ENCODE peak calls at places on chromosomes 13 and 19, in nine cellular contexts. One of them, this sample, is unnamed.

GRCh38 chr13:69565334-69565733 is 542.3 kb upstream of the ATXN8OS start:
- DNase-seq in stimulated activated naive CD8-positive, alpha-beta T cell treated with anti-CD3 and anti-CD28 coated beads, Interleukin-15, Interleukin-2, amounts not matched to agents 100 U/mL and 50 U/mL, for 24 hours: peak
- DNase-seq in GM03348: no peak
- DNase-seq in fibroblast of the aortic adventitia: no peak
- DNase-seq in activated T-cell treated with anti-CD3 and anti-CD28 coated beads, Interleukin-2, amount 50 U/mL, for 72 hours: no peak
- DNase-seq in activated CD8-positive, alpha-beta memory T cell treated with anti-CD3 and anti-CD28 coated beads, Interleukin-2, amount 50 U/mL, for 4 hours: no peak
- DNase-seq in stimulated activated CD4-positive, alpha-beta T cell treated with anti-CD3 and anti-CD28 coated beads, TNF-alpha, amount 100 ng/mL, for 48 hours: no peak
- DNase-seq in left ventricle myocardium inferior: no peak
- DNase-seq in foreskin fibroblast: no peak
- DNase-seq in this sample: no peak

GRCh38 chr19:48645652-48646191 is at the start of gene CA11:
- DNase-seq in stimulated activated naive CD8-positive, alpha-beta T cell treated with anti-CD3 and anti-CD28 coated beads, Interleukin-15, Interleukin-2, amounts not matched to agents 100 U/mL and 50 U/mL, for 24 hours: no peak
- DNase-seq in GM03348: no peak
- DNase-seq in fibroblast of the aortic adventitia: no peak
- DNase-seq in activated T-cell treated with anti-CD3 and anti-CD28 coated beads, Interleukin-2, amount 50 U/mL, for 72 hours: no peak
- DNase-seq in activated CD8-positive, alpha-beta memory T cell treated with anti-CD3 and anti-CD28 coated beads, Interleukin-2, amount 50 U/mL, for 4 hours: no peak
- DNase-seq in stimulated activated CD4-positive, alpha-beta T cell treated with anti-CD3 and anti-CD28 coated beads, TNF-alpha, amount 100 ng/mL, for 48 hours: no peak
- DNase-seq in left ventricle myocardium inferior: no peak
- DNase-seq in foreskin fibroblast: peak
- DNase-seq in this sample: no peak

GRCh38 chr19:52527954-52528326 is 472 bp downstream of the ZNF808 start:
- DNase-seq in stimulated activated naive CD8-positive, alpha-beta T cell treated with anti-CD3 and anti-CD28 coated beads, Interleukin-15, Interleukin-2, amounts not matched to agents 100 U/mL and 50 U/mL, for 24 hours: peak
- DNase-seq in GM03348: peak
- DNase-seq in fibroblast of the aortic adventitia: no peak
- DNase-seq in activated T-cell treated with anti-CD3 and anti-CD28 coated beads, Interleukin-2, amount 50 U/mL, for 72 hours: peak
- DNase-seq in activated CD8-positive, alpha-beta memory T cell treated with anti-CD3 and anti-CD28 coated beads, Interleukin-2, amount 50 U/mL, for 4 hours: peak
- DNase-seq in stimulated activated CD4-positive, alpha-beta T cell treated with anti-CD3 and anti-CD28 coated beads, TNF-alpha, amount 100 ng/mL, for 48 hours: no peak
- DNase-seq in left ventricle myocardium inferior: no peak
- DNase-seq in foreskin fibroblast: peak
- DNase-seq in this sample: no peak

GRCh38 chr19:46776927-46777911 is 11.2 kb downstream of the SLC1A5 start:
- DNase-seq in stimulated activated naive CD8-positive, alpha-beta T cell treated with anti-CD3 and anti-CD28 coated beads, Interleukin-15, Interleukin-2, amounts not matched to agents 100 U/mL and 50 U/mL, for 24 hours: peak
- DNase-seq in GM03348: peak
- DNase-seq in fibroblast of the aortic adventitia: no peak
- DNase-seq in activated T-cell treated with anti-CD3 and anti-CD28 coated beads, Interleukin-2, amount 50 U/mL, for 72 hours: no peak
- DNase-seq in activated CD8-positive, alpha-beta memory T cell treated with anti-CD3 and anti-CD28 coated beads, Interleukin-2, amount 50 U/mL, for 4 hours: no peak
- DNase-seq in stimulated activated CD4-positive, alpha-beta T cell treated with anti-CD3 and anti-CD28 coated beads, TNF-alpha, amount 100 ng/mL, for 48 hours: no peak
- DNase-seq in left ventricle myocardium inferior: no peak
- DNase-seq in foreskin fibroblast: no peak
- DNase-seq in this sample: no peak

GRCh38 chr19:38731654-38732301 is 12.5 kb downstream of the CAPN12 start:
- DNase-seq in stimulated activated naive CD8-positive, alpha-beta T cell treated with anti-CD3 and anti-CD28 coated beads, Interleukin-15, Interleukin-2, amounts not matched to agents 100 U/mL and 50 U/mL, for 24 hours: no peak
- DNase-seq in GM03348: no peak
- DNase-seq in fibroblast of the aortic adventitia: no peak
- DNase-seq in activated T-cell treated with anti-CD3 and anti-CD28 coated beads, Interleukin-2, amount 50 U/mL, for 72 hours: no peak
- DNase-seq in activated CD8-positive, alpha-beta memory T cell treated with anti-CD3 and anti-CD28 coated beads, Interleukin-2, amount 50 U/mL, for 4 hours: no peak
- DNase-seq in stimulated activated CD4-positive, alpha-beta T cell treated with anti-CD3 and anti-CD28 coated beads, TNF-alpha, amount 100 ng/mL, for 48 hours: no peak
- DNase-seq in left ventricle myocardium inferior: no peak
- DNase-seq in foreskin fibroblast: no peak
- DNase-seq in this sample: no peak

GRCh38 chr19:13627531-13627930 is 121.3 kb upstream of the CACNA1A start:
- DNase-seq in stimulated activated naive CD8-positive, alpha-beta T cell treated with anti-CD3 and anti-CD28 coated beads, Interleukin-15, Interleukin-2, amounts not matched to agents 100 U/mL and 50 U/mL, for 24 hours: no peak
- DNase-seq in GM03348: no peak
- DNase-seq in fibroblast of the aortic adventitia: no peak
- DNase-seq in activated T-cell treated with anti-CD3 and anti-CD28 coated beads, Interleukin-2, amount 50 U/mL, for 72 hours: no peak
- DNase-seq in activated CD8-positive, alpha-beta memory T cell treated with anti-CD3 and anti-CD28 coated beads, Interleukin-2, amount 50 U/mL, for 4 hours: no peak
- DNase-seq in stimulated activated CD4-positive, alpha-beta T cell treated with anti-CD3 and anti-CD28 coated beads, TNF-alpha, amount 100 ng/mL, for 48 hours: no peak
- DNase-seq in left ventricle myocardium inferior: no peak
- DNase-seq in foreskin fibroblast: no peak
- DNase-seq in this sample: no peak

GRCh38 chr19:30336290-30336689 is 35.9 kb upstream of the ZNF536 start:
- DNase-seq in stimulated activated naive CD8-positive, alpha-beta T cell treated with anti-CD3 and anti-CD28 coated beads, Interleukin-15, Interleukin-2, amounts not matched to agents 100 U/mL and 50 U/mL, for 24 hours: no peak
- DNase-seq in GM03348: no peak
- DNase-seq in fibroblast of the aortic adventitia: no peak
- DNase-seq in activated T-cell treated with anti-CD3 and anti-CD28 coated beads, Interleukin-2, amount 50 U/mL, for 72 hours: no peak
- DNase-seq in activated CD8-positive, alpha-beta memory T cell treated with anti-CD3 and anti-CD28 coated beads, Interleukin-2, amount 50 U/mL, for 4 hours: no peak
- DNase-seq in stimulated activated CD4-positive, alpha-beta T cell treated with anti-CD3 and anti-CD28 coated beads, TNF-alpha, amount 100 ng/mL, for 48 hours: no peak
- DNase-seq in left ventricle myocardium inferior: no peak
- DNase-seq in foreskin fibroblast: no peak
- DNase-seq in this sample: no peak

GRCh38 chr13:91318886-91319285 is 28.6 kb upstream of the MIR17HG start:
- DNase-seq in stimulated activated naive CD8-positive, alpha-beta T cell treated with anti-CD3 and anti-CD28 coated beads, Interleukin-15, Interleukin-2, amounts not matched to agents 100 U/mL and 50 U/mL, for 24 hours: no peak
- DNase-seq in GM03348: no peak
- DNase-seq in fibroblast of the aortic adventitia: no peak
- DNase-seq in activated T-cell treated with anti-CD3 and anti-CD28 coated beads, Interleukin-2, amount 50 U/mL, for 72 hours: no peak
- DNase-seq in activated CD8-positive, alpha-beta memory T cell treated with anti-CD3 and anti-CD28 coated beads, Interleukin-2, amount 50 U/mL, for 4 hours: no peak
- DNase-seq in stimulated activated CD4-positive, alpha-beta T cell treated with anti-CD3 and anti-CD28 coated beads, TNF-alpha, amount 100 ng/mL, for 48 hours: no peak
- DNase-seq in left ventricle myocardium inferior: no peak
- DNase-seq in foreskin fibroblast: no peak
- DNase-seq in this sample: no peak

GRCh38 chr19:5953034-5953589 is 24.8 kb downstream of the RANBP3 start:
- DNase-seq in stimulated activated naive CD8-positive, alpha-beta T cell treated with anti-CD3 and anti-CD28 coated beads, Interleukin-15, Interleukin-2, amounts not matched to agents 100 U/mL and 50 U/mL, for 24 hours: no peak
- DNase-seq in GM03348: no peak
- DNase-seq in fibroblast of the aortic adventitia: no peak
- DNase-seq in activated T-cell treated with anti-CD3 and anti-CD28 coated beads, Interleukin-2, amount 50 U/mL, for 72 hours: peak
- DNase-seq in activated CD8-positive, alpha-beta memory T cell treated with anti-CD3 and anti-CD28 coated beads, Interleukin-2, amount 50 U/mL, for 4 hours: no peak
- DNase-seq in stimulated activated CD4-positive, alpha-beta T cell treated with anti-CD3 and anti-CD28 coated beads, TNF-alpha, amount 100 ng/mL, for 48 hours: no peak
- DNase-seq in left ventricle myocardium inferior: no peak
- DNase-seq in foreskin fibroblast: no peak
- DNase-seq in this sample: peak

GRCh38 chr13:41782086-41782485 is 178.8 kb downstream of the VWA8 start:
- DNase-seq in stimulated activated naive CD8-positive, alpha-beta T cell treated with anti-CD3 and anti-CD28 coated beads, Interleukin-15, Interleukin-2, amounts not matched to agents 100 U/mL and 50 U/mL, for 24 hours: no peak
- DNase-seq in GM03348: no peak
- DNase-seq in fibroblast of the aortic adventitia: no peak
- DNase-seq in activated T-cell treated with anti-CD3 and anti-CD28 coated beads, Interleukin-2, amount 50 U/mL, for 72 hours: no peak
- DNase-seq in activated CD8-positive, alpha-beta memory T cell treated with anti-CD3 and anti-CD28 coated beads, Interleukin-2, amount 50 U/mL, for 4 hours: no peak
- DNase-seq in stimulated activated CD4-positive, alpha-beta T cell treated with anti-CD3 and anti-CD28 coated beads, TNF-alpha, amount 100 ng/mL, for 48 hours: no peak
- DNase-seq in left ventricle myocardium inferior: no peak
- DNase-seq in foreskin fibroblast: no peak
- DNase-seq in this sample: no peak

GRCh38 chr13:19960673-19961015 is 2.1 kb downstream of the ZMYM2 start:
- DNase-seq in stimulated activated naive CD8-positive, alpha-beta T cell treated with anti-CD3 and anti-CD28 coated beads, Interleukin-15, Interleukin-2, amounts not matched to agents 100 U/mL and 50 U/mL, for 24 hours: no peak
- DNase-seq in GM03348: no peak
- DNase-seq in fibroblast of the aortic adventitia: no peak
- DNase-seq in activated T-cell treated with anti-CD3 and anti-CD28 coated beads, Interleukin-2, amount 50 U/mL, for 72 hours: peak
- DNase-seq in activated CD8-positive, alpha-beta memory T cell treated with anti-CD3 and anti-CD28 coated beads, Interleukin-2, amount 50 U/mL, for 4 hours: no peak
- DNase-seq in stimulated activated CD4-positive, alpha-beta T cell treated with anti-CD3 and anti-CD28 coated beads, TNF-alpha, amount 100 ng/mL, for 48 hours: no peak
- DNase-seq in left ventricle myocardium inferior: no peak
- DNase-seq in foreskin fibroblast: no peak
- DNase-seq in this sample: no peak

GRCh38 chr19:1112254-1113208 is 8.7 kb downstream of the GPX4 start:
- DNase-seq in stimulated activated naive CD8-positive, alpha-beta T cell treated with anti-CD3 and anti-CD28 coated beads, Interleukin-15, Interleukin-2, amounts not matched to agents 100 U/mL and 50 U/mL, for 24 hours: peak
- DNase-seq in GM03348: no peak
- DNase-seq in fibroblast of the aortic adventitia: no peak
- DNase-seq in activated T-cell treated with anti-CD3 and anti-CD28 coated beads, Interleukin-2, amount 50 U/mL, for 72 hours: no peak
- DNase-seq in activated CD8-positive, alpha-beta memory T cell treated with anti-CD3 and anti-CD28 coated beads, Interleukin-2, amount 50 U/mL, for 4 hours: no peak
- DNase-seq in stimulated activated CD4-positive, alpha-beta T cell treated with anti-CD3 and anti-CD28 coated beads, TNF-alpha, amount 100 ng/mL, for 48 hours: no peak
- DNase-seq in left ventricle myocardium inferior: no peak
- DNase-seq in foreskin fibroblast: no peak
- DNase-seq in this sample: no peak

GRCh38 chr19:20357921-20358320 is 190.9 kb downstream of the ZNF486 start:
- DNase-seq in stimulated activated naive CD8-positive, alpha-beta T cell treated with anti-CD3 and anti-CD28 coated beads, Interleukin-15, Interleukin-2, amounts not matched to agents 100 U/mL and 50 U/mL, for 24 hours: no peak
- DNase-seq in GM03348: no peak
- DNase-seq in fibroblast of the aortic adventitia: no peak
- DNase-seq in activated T-cell treated with anti-CD3 and anti-CD28 coated beads, Interleukin-2, amount 50 U/mL, for 72 hours: no peak
- DNase-seq in activated CD8-positive, alpha-beta memory T cell treated with anti-CD3 and anti-CD28 coated beads, Interleukin-2, amount 50 U/mL, for 4 hours: no peak
- DNase-seq in stimulated activated CD4-positive, alpha-beta T cell treated with anti-CD3 and anti-CD28 coated beads, TNF-alpha, amount 100 ng/mL, for 48 hours: no peak
- DNase-seq in left ventricle myocardium inferior: no peak
- DNase-seq in foreskin fibroblast: no peak
- DNase-seq in this sample: no peak

GRCh38 chr19:18161691-18162039 is 8.7 kb downstream of the PIK3R2 start:
- DNase-seq in stimulated activated naive CD8-positive, alpha-beta T cell treated with anti-CD3 and anti-CD28 coated beads, Interleukin-15, Interleukin-2, amounts not matched to agents 100 U/mL and 50 U/mL, for 24 hours: no peak
- DNase-seq in GM03348: no peak
- DNase-seq in fibroblast of the aortic adventitia: no peak
- DNase-seq in activated T-cell treated with anti-CD3 and anti-CD28 coated beads, Interleukin-2, amount 50 U/mL, for 72 hours: no peak
- DNase-seq in activated CD8-positive, alpha-beta memory T cell treated with anti-CD3 and anti-CD28 coated beads, Interleukin-2, amount 50 U/mL, for 4 hours: no peak
- DNase-seq in stimulated activated CD4-positive, alpha-beta T cell treated with anti-CD3 and anti-CD28 coated beads, TNF-alpha, amount 100 ng/mL, for 48 hours: no peak
- DNase-seq in left ventricle myocardium inferior: no peak
- DNase-seq in foreskin fibroblast: no peak
- DNase-seq in this sample: no peak

GRCh38 chr13:96090240-96091101 is 564 bp downstream of the HS6ST3 start:
- DNase-seq in stimulated activated naive CD8-positive, alpha-beta T cell treated with anti-CD3 and anti-CD28 coated beads, Interleukin-15, Interleukin-2, amounts not matched to agents 100 U/mL and 50 U/mL, for 24 hours: peak
- DNase-seq in GM03348: peak
- DNase-seq in fibroblast of the aortic adventitia: no peak
- DNase-seq in activated T-cell treated with anti-CD3 and anti-CD28 coated beads, Interleukin-2, amount 50 U/mL, for 72 hours: no peak
- DNase-seq in activated CD8-positive, alpha-beta memory T cell treated with anti-CD3 and anti-CD28 coated beads, Interleukin-2, amount 50 U/mL, for 4 hours: no peak
- DNase-seq in stimulated activated CD4-positive, alpha-beta T cell treated with anti-CD3 and anti-CD28 coated beads, TNF-alpha, amount 100 ng/mL, for 48 hours: no peak
- DNase-seq in left ventricle myocardium inferior: peak
- DNase-seq in foreskin fibroblast: peak
- DNase-seq in this sample: peak

GRCh38 chr19:49212302-49212701 is 54.7 kb downstream of the TRPM4 start:
- DNase-seq in stimulated activated naive CD8-positive, alpha-beta T cell treated with anti-CD3 and anti-CD28 coated beads, Interleukin-15, Interleukin-2, amounts not matched to agents 100 U/mL and 50 U/mL, for 24 hours: no peak
- DNase-seq in GM03348: no peak
- DNase-seq in fibroblast of the aortic adventitia: peak
- DNase-seq in activated T-cell treated with anti-CD3 and anti-CD28 coated beads, Interleukin-2, amount 50 U/mL, for 72 hours: no peak
- DNase-seq in activated CD8-positive, alpha-beta memory T cell treated with anti-CD3 and anti-CD28 coated beads, Interleukin-2, amount 50 U/mL, for 4 hours: no peak
- DNase-seq in stimulated activated CD4-positive, alpha-beta T cell treated with anti-CD3 and anti-CD28 coated beads, TNF-alpha, amount 100 ng/mL, for 48 hours: no peak
- DNase-seq in left ventricle myocardium inferior: no peak
- DNase-seq in foreskin fibroblast: peak
- DNase-seq in this sample: peak

GRCh38 chr19:371501-372160 is 27.0 kb upstream of the MIER2 start:
- DNase-seq in stimulated activated naive CD8-positive, alpha-beta T cell treated with anti-CD3 and anti-CD28 coated beads, Interleukin-15, Interleukin-2, amounts not matched to agents 100 U/mL and 50 U/mL, for 24 hours: no peak
- DNase-seq in GM03348: no peak
- DNase-seq in fibroblast of the aortic adventitia: no peak
- DNase-seq in activated T-cell treated with anti-CD3 and anti-CD28 coated beads, Interleukin-2, amount 50 U/mL, for 72 hours: no peak
- DNase-seq in activated CD8-positive, alpha-beta memory T cell treated with anti-CD3 and anti-CD28 coated beads, Interleukin-2, amount 50 U/mL, for 4 hours: no peak
- DNase-seq in stimulated activated CD4-positive, alpha-beta T cell treated with anti-CD3 and anti-CD28 coated beads, TNF-alpha, amount 100 ng/mL, for 48 hours: no peak
- DNase-seq in left ventricle myocardium inferior: no peak
- DNase-seq in foreskin fibroblast: peak
- DNase-seq in this sample: no peak

GRCh38 chr13:23859455-23859854 is 29.7 kb downstream of the MIPEP start:
- DNase-seq in stimulated activated naive CD8-positive, alpha-beta T cell treated with anti-CD3 and anti-CD28 coated beads, Interleukin-15, Interleukin-2, amounts not matched to agents 100 U/mL and 50 U/mL, for 24 hours: no peak
- DNase-seq in GM03348: no peak
- DNase-seq in fibroblast of the aortic adventitia: no peak
- DNase-seq in activated T-cell treated with anti-CD3 and anti-CD28 coated beads, Interleukin-2, amount 50 U/mL, for 72 hours: no peak
- DNase-seq in activated CD8-positive, alpha-beta memory T cell treated with anti-CD3 and anti-CD28 coated beads, Interleukin-2, amount 50 U/mL, for 4 hours: no peak
- DNase-seq in stimulated activated CD4-positive, alpha-beta T cell treated with anti-CD3 and anti-CD28 coated beads, TNF-alpha, amount 100 ng/mL, for 48 hours: no peak
- DNase-seq in left ventricle myocardium inferior: no peak
- DNase-seq in foreskin fibroblast: no peak
- DNase-seq in this sample: no peak

GRCh38 chr19:29535984-29536508 is 10.3 kb downstream of the VSTM2B start:
- DNase-seq in stimulated activated naive CD8-positive, alpha-beta T cell treated with anti-CD3 and anti-CD28 coated beads, Interleukin-15, Interleukin-2, amounts not matched to agents 100 U/mL and 50 U/mL, for 24 hours: no peak
- DNase-seq in GM03348: no peak
- DNase-seq in fibroblast of the aortic adventitia: no peak
- DNase-seq in activated T-cell treated with anti-CD3 and anti-CD28 coated beads, Interleukin-2, amount 50 U/mL, for 72 hours: no peak
- DNase-seq in activated CD8-positive, alpha-beta memory T cell treated with anti-CD3 and anti-CD28 coated beads, Interleukin-2, amount 50 U/mL, for 4 hours: no peak
- DNase-seq in stimulated activated CD4-positive, alpha-beta T cell treated with anti-CD3 and anti-CD28 coated beads, TNF-alpha, amount 100 ng/mL, for 48 hours: no peak
- DNase-seq in left ventricle myocardium inferior: no peak
- DNase-seq in foreskin fibroblast: no peak
- DNase-seq in this sample: no peak

GRCh38 chr19:18023596-18024212 is 15.7 kb downstream of the ARRDC2 start:
- DNase-seq in stimulated activated naive CD8-positive, alpha-beta T cell treated with anti-CD3 and anti-CD28 coated beads, Interleukin-15, Interleukin-2, amounts not matched to agents 100 U/mL and 50 U/mL, for 24 hours: peak
- DNase-seq in GM03348: no peak
- DNase-seq in fibroblast of the aortic adventitia: no peak
- DNase-seq in activated T-cell treated with anti-CD3 and anti-CD28 coated beads, Interleukin-2, amount 50 U/mL, for 72 hours: peak
- DNase-seq in activated CD8-positive, alpha-beta memory T cell treated with anti-CD3 and anti-CD28 coated beads, Interleukin-2, amount 50 U/mL, for 4 hours: peak
- DNase-seq in stimulated activated CD4-positive, alpha-beta T cell treated with anti-CD3 and anti-CD28 coated beads, TNF-alpha, amount 100 ng/mL, for 48 hours: no peak
- DNase-seq in left ventricle myocardium inferior: peak
- DNase-seq in foreskin fibroblast: no peak
- DNase-seq in this sample: peak

GRCh38 chr19:19385900-19386339 is 19.6 kb upstream of the GATAD2A start:
- DNase-seq in stimulated activated naive CD8-positive, alpha-beta T cell treated with anti-CD3 and anti-CD28 coated beads, Interleukin-15, Interleukin-2, amounts not matched to agents 100 U/mL and 50 U/mL, for 24 hours: peak
- DNase-seq in GM03348: no peak
- DNase-seq in fibroblast of the aortic adventitia: no peak
- DNase-seq in activated T-cell treated with anti-CD3 and anti-CD28 coated beads, Interleukin-2, amount 50 U/mL, for 72 hours: peak
- DNase-seq in activated CD8-positive, alpha-beta memory T cell treated with anti-CD3 and anti-CD28 coated beads, Interleukin-2, amount 50 U/mL, for 4 hours: peak
- DNase-seq in stimulated activated CD4-positive, alpha-beta T cell treated with anti-CD3 and anti-CD28 coated beads, TNF-alpha, amount 100 ng/mL, for 48 hours: peak
- DNase-seq in left ventricle myocardium inferior: no peak
- DNase-seq in foreskin fibroblast: no peak
- DNase-seq in this sample: no peak

GRCh38 chr13:50990050-50990449 is 80.5 kb downstream of the RNASEH2B start:
- DNase-seq in stimulated activated naive CD8-positive, alpha-beta T cell treated with anti-CD3 and anti-CD28 coated beads, Interleukin-15, Interleukin-2, amounts not matched to agents 100 U/mL and 50 U/mL, for 24 hours: no peak
- DNase-seq in GM03348: no peak
- DNase-seq in fibroblast of the aortic adventitia: no peak
- DNase-seq in activated T-cell treated with anti-CD3 and anti-CD28 coated beads, Interleukin-2, amount 50 U/mL, for 72 hours: no peak
- DNase-seq in activated CD8-positive, alpha-beta memory T cell treated with anti-CD3 and anti-CD28 coated beads, Interleukin-2, amount 50 U/mL, for 4 hours: no peak
- DNase-seq in stimulated activated CD4-positive, alpha-beta T cell treated with anti-CD3 and anti-CD28 coated beads, TNF-alpha, amount 100 ng/mL, for 48 hours: no peak
- DNase-seq in left ventricle myocardium inferior: no peak
- DNase-seq in foreskin fibroblast: no peak
- DNase-seq in this sample: no peak

GRCh38 chr19:12786149-12786870 is 5.0 kb upstream of the JUNB start:
- DNase-seq in stimulated activated naive CD8-positive, alpha-beta T cell treated with anti-CD3 and anti-CD28 coated beads, Interleukin-15, Interleukin-2, amounts not matched to agents 100 U/mL and 50 U/mL, for 24 hours: peak
- DNase-seq in GM03348: no peak
- DNase-seq in fibroblast of the aortic adventitia: no peak
- DNase-seq in activated T-cell treated with anti-CD3 and anti-CD28 coated beads, Interleukin-2, amount 50 U/mL, for 72 hours: no peak
- DNase-seq in activated CD8-positive, alpha-beta memory T cell treated with anti-CD3 and anti-CD28 coated beads, Interleukin-2, amount 50 U/mL, for 4 hours: no peak
- DNase-seq in stimulated activated CD4-positive, alpha-beta T cell treated with anti-CD3 and anti-CD28 coated beads, TNF-alpha, amount 100 ng/mL, for 48 hours: no peak
- DNase-seq in left ventricle myocardium inferior: peak
- DNase-seq in foreskin fibroblast: no peak
- DNase-seq in this sample: no peak

GRCh38 chr19:5961969-5962945 is 15.7 kb downstream of the RANBP3 start:
- DNase-seq in stimulated activated naive CD8-positive, alpha-beta T cell treated with anti-CD3 and anti-CD28 coated beads, Interleukin-15, Interleukin-2, amounts not matched to agents 100 U/mL and 50 U/mL, for 24 hours: peak
- DNase-seq in GM03348: peak
- DNase-seq in fibroblast of the aortic adventitia: no peak
- DNase-seq in activated T-cell treated with anti-CD3 and anti-CD28 coated beads, Interleukin-2, amount 50 U/mL, for 72 hours: peak
- DNase-seq in activated CD8-positive, alpha-beta memory T cell treated with anti-CD3 and anti-CD28 coated beads, Interleukin-2, amount 50 U/mL, for 4 hours: peak
- DNase-seq in stimulated activated CD4-positive, alpha-beta T cell treated with anti-CD3 and anti-CD28 coated beads, TNF-alpha, amount 100 ng/mL, for 48 hours: peak
- DNase-seq in left ventricle myocardium inferior: peak
- DNase-seq in foreskin fibroblast: peak
- DNase-seq in this sample: no peak

GRCh38 chr19:36604656-36605100 is 435 bp upstream of the ZNF382 start:
- DNase-seq in stimulated activated naive CD8-positive, alpha-beta T cell treated with anti-CD3 and anti-CD28 coated beads, Interleukin-15, Interleukin-2, amounts not matched to agents 100 U/mL and 50 U/mL, for 24 hours: peak
- DNase-seq in GM03348: peak
- DNase-seq in fibroblast of the aortic adventitia: peak
- DNase-seq in activated T-cell treated with anti-CD3 and anti-CD28 coated beads, Interleukin-2, amount 50 U/mL, for 72 hours: peak
- DNase-seq in activated CD8-positive, alpha-beta memory T cell treated with anti-CD3 and anti-CD28 coated beads, Interleukin-2, amount 50 U/mL, for 4 hours: peak
- DNase-seq in stimulated activated CD4-positive, alpha-beta T cell treated with anti-CD3 and anti-CD28 coated beads, TNF-alpha, amount 100 ng/mL, for 48 hours: peak
- DNase-seq in left ventricle myocardium inferior: peak
- DNase-seq in foreskin fibroblast: peak
- DNase-seq in this sample: peak

GRCh38 chr13:63773476-63773875 is 2357.8 kb upstream of the PCDH20 start:
- DNase-seq in stimulated activated naive CD8-positive, alpha-beta T cell treated with anti-CD3 and anti-CD28 coated beads, Interleukin-15, Interleukin-2, amounts not matched to agents 100 U/mL and 50 U/mL, for 24 hours: no peak
- DNase-seq in GM03348: no peak
- DNase-seq in fibroblast of the aortic adventitia: no peak
- DNase-seq in activated T-cell treated with anti-CD3 and anti-CD28 coated beads, Interleukin-2, amount 50 U/mL, for 72 hours: no peak
- DNase-seq in activated CD8-positive, alpha-beta memory T cell treated with anti-CD3 and anti-CD28 coated beads, Interleukin-2, amount 50 U/mL, for 4 hours: no peak
- DNase-seq in stimulated activated CD4-positive, alpha-beta T cell treated with anti-CD3 and anti-CD28 coated beads, TNF-alpha, amount 100 ng/mL, for 48 hours: no peak
- DNase-seq in left ventricle myocardium inferior: no peak
- DNase-seq in foreskin fibroblast: peak
- DNase-seq in this sample: no peak

GRCh38 chr19:18469245-18470107 is 31.5 kb upstream of the ISYNA1 start:
- DNase-seq in stimulated activated naive CD8-positive, alpha-beta T cell treated with anti-CD3 and anti-CD28 coated beads, Interleukin-15, Interleukin-2, amounts not matched to agents 100 U/mL and 50 U/mL, for 24 hours: peak
- DNase-seq in GM03348: peak
- DNase-seq in fibroblast of the aortic adventitia: peak
- DNase-seq in activated T-cell treated with anti-CD3 and anti-CD28 coated beads, Interleukin-2, amount 50 U/mL, for 72 hours: peak
- DNase-seq in activated CD8-positive, alpha-beta memory T cell treated with anti-CD3 and anti-CD28 coated beads, Interleukin-2, amount 50 U/mL, for 4 hours: peak
- DNase-seq in stimulated activated CD4-positive, alpha-beta T cell treated with anti-CD3 and anti-CD28 coated beads, TNF-alpha, amount 100 ng/mL, for 48 hours: peak
- DNase-seq in left ventricle myocardium inferior: peak
- DNase-seq in foreskin fibroblast: peak
- DNase-seq in this sample: peak

GRCh38 chr13:29925457-29925856 is 75.0 kb upstream of the UBL3 start:
- DNase-seq in stimulated activated naive CD8-positive, alpha-beta T cell treated with anti-CD3 and anti-CD28 coated beads, Interleukin-15, Interleukin-2, amounts not matched to agents 100 U/mL and 50 U/mL, for 24 hours: no peak
- DNase-seq in GM03348: peak
- DNase-seq in fibroblast of the aortic adventitia: peak
- DNase-seq in activated T-cell treated with anti-CD3 and anti-CD28 coated beads, Interleukin-2, amount 50 U/mL, for 72 hours: no peak
- DNase-seq in activated CD8-positive, alpha-beta memory T cell treated with anti-CD3 and anti-CD28 coated beads, Interleukin-2, amount 50 U/mL, for 4 hours: no peak
- DNase-seq in stimulated activated CD4-positive, alpha-beta T cell treated with anti-CD3 and anti-CD28 coated beads, TNF-alpha, amount 100 ng/mL, for 48 hours: no peak
- DNase-seq in left ventricle myocardium inferior: peak
- DNase-seq in foreskin fibroblast: peak
- DNase-seq in this sample: peak

GRCh38 chr19:48271531-48272151 is 1.8 kb downstream of the ZNF114 start:
- DNase-seq in stimulated activated naive CD8-positive, alpha-beta T cell treated with anti-CD3 and anti-CD28 coated beads, Interleukin-15, Interleukin-2, amounts not matched to agents 100 U/mL and 50 U/mL, for 24 hours: peak
- DNase-seq in GM03348: peak
- DNase-seq in fibroblast of the aortic adventitia: peak
- DNase-seq in activated T-cell treated with anti-CD3 and anti-CD28 coated beads, Interleukin-2, amount 50 U/mL, for 72 hours: peak
- DNase-seq in activated CD8-positive, alpha-beta memory T cell treated with anti-CD3 and anti-CD28 coated beads, Interleukin-2, amount 50 U/mL, for 4 hours: no peak
- DNase-seq in stimulated activated CD4-positive, alpha-beta T cell treated with anti-CD3 and anti-CD28 coated beads, TNF-alpha, amount 100 ng/mL, for 48 hours: no peak
- DNase-seq in left ventricle myocardium inferior: peak
- DNase-seq in foreskin fibroblast: peak
- DNase-seq in this sample: peak

GRCh38 chr13:98080280-98080679 is 62.6 kb upstream of the FARP1 start:
- DNase-seq in stimulated activated naive CD8-positive, alpha-beta T cell treated with anti-CD3 and anti-CD28 coated beads, Interleukin-15, Interleukin-2, amounts not matched to agents 100 U/mL and 50 U/mL, for 24 hours: no peak
- DNase-seq in GM03348: no peak
- DNase-seq in fibroblast of the aortic adventitia: no peak
- DNase-seq in activated T-cell treated with anti-CD3 and anti-CD28 coated beads, Interleukin-2, amount 50 U/mL, for 72 hours: no peak
- DNase-seq in activated CD8-positive, alpha-beta memory T cell treated with anti-CD3 and anti-CD28 coated beads, Interleukin-2, amount 50 U/mL, for 4 hours: no peak
- DNase-seq in stimulated activated CD4-positive, alpha-beta T cell treated with anti-CD3 and anti-CD28 coated beads, TNF-alpha, amount 100 ng/mL, for 48 hours: no peak
- DNase-seq in left ventricle myocardium inferior: no peak
- DNase-seq in foreskin fibroblast: no peak
- DNase-seq in this sample: no peak

GRCh38 chr13:49608932-49609331 is 19.4 kb upstream of the ARL11 start:
- DNase-seq in stimulated activated naive CD8-positive, alpha-beta T cell treated with anti-CD3 and anti-CD28 coated beads, Interleukin-15, Interleukin-2, amounts not matched to agents 100 U/mL and 50 U/mL, for 24 hours: no peak
- DNase-seq in GM03348: no peak
- DNase-seq in fibroblast of the aortic adventitia: no peak
- DNase-seq in activated T-cell treated with anti-CD3 and anti-CD28 coated beads, Interleukin-2, amount 50 U/mL, for 72 hours: no peak
- DNase-seq in activated CD8-positive, alpha-beta memory T cell treated with anti-CD3 and anti-CD28 coated beads, Interleukin-2, amount 50 U/mL, for 4 hours: no peak
- DNase-seq in stimulated activated CD4-positive, alpha-beta T cell treated with anti-CD3 and anti-CD28 coated beads, TNF-alpha, amount 100 ng/mL, for 48 hours: no peak
- DNase-seq in left ventricle myocardium inferior: no peak
- DNase-seq in foreskin fibroblast: peak
- DNase-seq in this sample: no peak